ENCODE peak calls at places on chromosomes 6 and 20, in eight cellular contexts. X is fibroblast of the aortic adventitia, P is right lobe of liver, G is GM12878, Q is dorsolateral prefrontal cortex, C is WTC11, R is PC-3, K is endothelial cell. T is an unnamed sample.
A peak's percentile ranks its signal among the peaks of the same experiment; 100 is the strongest.

GRCh38 chr20:57405236-57406016 is 14.2 kb downstream of the RBM38 start:
- DNase-seq in P (peak; percentile 51), X (no peak), K (no peak), Q (no peak), C (no peak), R (no peak), G (no peak), T (no peak)

GRCh38 chr6:38176797-38177751 is 357.5 kb downstream of the ZFAND3 start:
- DNase-seq in G (no peak), Q (no peak), X (no peak), C (no peak), K (no peak), R (no peak), P (no peak), T (no peak)

GRCh38 chr6:122568865-122569264 is 41.3 kb upstream of the PKIB start:
- DNase-seq in X (no peak), Q (no peak), P (no peak), C (no peak), K (no peak), R (no peak), G (no peak), T (no peak)

GRCh38 chr6:169326067-169326799 is 72.6 kb upstream of the THBS2 start:
- DNase-seq in R (peak; percentile 45), P (no peak), C (peak; percentile 75), G (no peak), K (peak; percentile 57), Q (peak; percentile 25), X (peak; percentile 48), T (peak; percentile 79)

GRCh38 chr20:46010491-46011405 is 2.0 kb downstream of the MMP9 start:
- DNase-seq in R (no peak), Q (no peak), G (no peak), P (no peak), C (no peak), K (no peak), X (no peak), T (no peak)

GRCh38 chr6:73180076-73180717 is 45.1 kb downstream of the KHDC1L start:
- DNase-seq in X (no peak), R (peak; percentile 1), P (no peak), Q (no peak), G (no peak), C (no peak), K (no peak), T (no peak)

GRCh38 chr6:140684776-140685550 is 1310.5 kb upstream of the CITED2 start:
- DNase-seq in X (peak; percentile 22), R (no peak), P (no peak), G (no peak), C (no peak), K (no peak), Q (no peak), T (no peak)

GRCh38 chr20:46838002-46838401 is 56.6 kb upstream of the EYA2 start:
- DNase-seq in R (no peak), K (no peak), X (no peak), Q (no peak), P (no peak), G (no peak), C (peak; percentile 25), T (no peak)

GRCh38 chr6:38262609-38263008 is 377.1 kb downstream of the BTBD9 start:
- DNase-seq in X (peak; percentile 52), G (no peak), K (no peak), R (peak; percentile 83), Q (peak; percentile 22), C (no peak), P (no peak), T (no peak)

GRCh38 chr20:37886851-37887297 is 16.1 kb upstream of the VSTM2L start:
- DNase-seq in C (no peak), P (peak; percentile 83), R (no peak), Q (no peak), G (peak; percentile 9), X (no peak), K (no peak), T (no peak)

GRCh38 chr6:42084889-42085288 is 34.6 kb downstream of the TAF8 start:
- DNase-seq in P (no peak), R (peak; percentile 33), C (no peak), X (peak; percentile 19), K (no peak), Q (no peak), G (no peak), T (no peak)

GRCh38 chr6:41430875-41431274 is 95.5 kb downstream of the NCR2 start:
- DNase-seq in X (peak; percentile 46), P (no peak), C (no peak), K (no peak), G (no peak), R (peak; percentile 52), Q (no peak), T (no peak)

GRCh38 chr6:47413752-47414516 is 63.7 kb upstream of the CD2AP start:
- DNase-seq in K (peak; percentile 13), G (peak; percentile 60), Q (peak; percentile 19), C (no peak), P (no peak), R (peak; percentile 77), X (peak; percentile 82), T (peak; percentile 37)

GRCh38 chr6:12148317-12148801 is 136.2 kb downstream of the HIVEP1 start:
- DNase-seq in K (no peak), C (no peak), G (no peak), R (peak; percentile 85), P (no peak), Q (no peak), X (peak; percentile 52), T (no peak)

GRCh38 chr6:84967965-84968364 is 203.6 kb upstream of the TBX18 start:
- DNase-seq in R (no peak), X (no peak), C (no peak), P (no peak), Q (no peak), K (no peak), G (no peak), T (no peak)

GRCh38 chr6:84967389-84967788 is 203.0 kb upstream of the TBX18 start:
- DNase-seq in K (peak; percentile 10), Q (no peak), C (peak; percentile 42), R (peak; percentile 42), P (no peak), G (no peak), X (peak; percentile 65), T (no peak)
- TF ChIP-seq CTCF in K (no peak), Q (peak; percentile 32), C (peak; percentile 28), R (peak; percentile 60), P (peak; percentile 62), G (peak; percentile 41), X (peak; percentile 71), T (no peak)

GRCh38 chr6:108714012-108714773 is 134.0 kb upstream of the ARMC2 start:
- DNase-seq in C (no peak), X (peak; percentile 93), P (no peak), K (no peak), R (no peak), Q (no peak), G (no peak), T (no peak)

GRCh38 chr6:108715832-108716231 is 132.4 kb upstream of the ARMC2 start:
- DNase-seq in G (no peak), Q (no peak), K (no peak), X (peak; percentile 59), P (no peak), C (no peak), R (no peak), T (no peak)

GRCh38 chr6:108716801-108717791 is 131.1 kb upstream of the ARMC2 start:
- DNase-seq in R (no peak), Q (no peak), G (no peak), K (no peak), X (no peak), C (no peak), P (no peak), T (peak; percentile 59)

GRCh38 chr6:108712946-108713345 is 135.3 kb upstream of the ARMC2 start:
- DNase-seq in Q (no peak), C (no peak), P (no peak), G (no peak), X (no peak), K (no peak), R (peak; percentile 48), T (no peak)

GRCh38 chr6:108714774-108715414 is 133.3 kb upstream of the ARMC2 start:
- DNase-seq in X (peak; percentile 45), G (no peak), P (no peak), K (no peak), R (no peak), Q (no peak), C (no peak), T (no peak)
- TF ChIP-seq CTCF in X (peak; percentile 9), G (no peak), P (no peak), K (no peak), R (no peak), Q (no peak), C (no peak), T (no peak)

GRCh38 chr6:150456466-150456865 is 87.7 kb downstream of the IYD start:
- DNase-seq in Q (no peak), R (no peak), G (no peak), K (no peak), C (no peak), X (no peak), P (no peak), T (no peak)

GRCh38 chr6:150452642-150453243 is 83.9 kb downstream of the IYD start:
- DNase-seq in P (peak; percentile 67), X (no peak), G (no peak), K (no peak), R (no peak), Q (no peak), C (no peak), T (no peak)

GRCh38 chr6:150450918-150451317 is 82.1 kb downstream of the IYD start:
- DNase-seq in R (no peak), X (no peak), Q (no peak), K (no peak), G (no peak), C (no peak), P (no peak), T (no peak)

GRCh38 chr6:150451767-150452641 is 83.2 kb downstream of the IYD start:
- DNase-seq in X (no peak), K (no peak), P (no peak), R (no peak), Q (no peak), G (no peak), C (no peak), T (no peak)

GRCh38 chr6:150453357-150453756 is 84.5 kb downstream of the IYD start:
- DNase-seq in K (no peak), Q (no peak), C (no peak), G (no peak), R (no peak), X (no peak), P (no peak), T (no peak)
- TF ChIP-seq CTCF in K (no peak), Q (no peak), C (no peak), G (no peak), R (no peak), X (no peak), P (no peak), T (no peak)

GRCh38 chr6:128806274-128806673 is 76.7 kb upstream of the LAMA2 start:
- DNase-seq in K (no peak), G (no peak), P (no peak), Q (no peak), C (no peak), R (no peak), X (peak; percentile 26), T (no peak)

GRCh38 chr6:128803911-128804310 is 79.0 kb upstream of the LAMA2 start:
- DNase-seq in K (no peak), X (peak; percentile 88), Q (no peak), P (no peak), G (no peak), R (peak; percentile 15), C (no peak), T (no peak)

GRCh38 chr6:128808856-128809255 is 74.1 kb upstream of the LAMA2 start:
- DNase-seq in G (no peak), K (no peak), P (no peak), R (no peak), X (no peak), C (no peak), Q (no peak), T (no peak)

GRCh38 chr6:128801621-128802020 is 81.3 kb upstream of the LAMA2 start:
- DNase-seq in X (no peak), Q (no peak), G (no peak), C (no peak), K (no peak), R (no peak), P (no peak), T (no peak)

GRCh38 chr6:128807577-128807976 is 75.4 kb upstream of the LAMA2 start:
- DNase-seq in K (no peak), P (no peak), Q (no peak), R (peak; percentile 44), G (no peak), C (no peak), X (peak; percentile 78), T (no peak)
- TF ChIP-seq CTCF in K (peak; percentile 66), P (peak; percentile 29), Q (peak; percentile 45), R (peak; percentile 67), G (peak; percentile 26), C (no peak), X (peak; percentile 66), T (no peak)

T was measured in lower leg skin.